ENCODE peak calls at places on chromosomes 5 and 9, in five cellular contexts. G is esophagus squamous epithelium, Y is brain microvascular endothelial cell, R is fibroblast of lung, B is cardiac muscle cell. J is an unnamed sample.

GRCh38 chr5:61802456-61802855 is 470.4 kb downstream of the ZSWIM6 start:
- DNase-seq in G (no peak), Y (no peak), B (no peak), R (no peak), J (no peak)

GRCh38 chr5:95102687-95103086 is 182.2 kb downstream of the MCTP1 start:
- DNase-seq in Y (no peak), G (no peak), R (no peak), B (no peak), J (no peak)

GRCh38 chr9:121725008-121725795 is 73.8 kb downstream of the DAB2IP start:
- DNase-seq in Y (peak), B (peak), R (peak), G (no peak), J (peak)

GRCh38 chr9:35645736-35646582 is 4.8 kb downstream of the SIT1 start:
- DNase-seq in B (peak), G (no peak), Y (no peak), R (no peak), J (peak)

GRCh38 chr9:121013911-121014310 is 36.2 kb downstream of the C5 start:
- DNase-seq in B (no peak), R (no peak), Y (no peak), G (no peak), J (no peak)

GRCh38 chr5:112485802-112486427 is 66.8 kb upstream of the EPB41L4A start:
- DNase-seq in R (no peak), B (peak), G (no peak), Y (no peak), J (no peak)

GRCh38 chr5:124979174-124979573 is 232.7 kb upstream of the ZNF608 start:
- DNase-seq in R (peak), Y (no peak), B (no peak), G (no peak), J (no peak)

GRCh38 chr5:133510634-133511262 is 101.6 kb downstream of the FSTL4 start:
- DNase-seq in B (no peak), R (no peak), G (no peak), Y (no peak), J (no peak)

GRCh38 chr5:3348576-3349535 is 246.8 kb upstream of the IRX1 start:
- DNase-seq in B (no peak), R (no peak), G (no peak), Y (no peak), J (no peak)

GRCh38 chr5:149407331-149408251 is 28.5 kb upstream of the IL17B start:
- DNase-seq in G (no peak), B (peak), R (no peak), Y (no peak), J (no peak)

GRCh38 chr5:541148-541887 is 17.1 kb upstream of the SLC9A3 start:
- DNase-seq in B (no peak), Y (no peak), R (no peak), G (no peak), J (no peak)

GRCh38 chr9:114122152-114122615 is 23.1 kb upstream of the KIF12 start:
- DNase-seq in R (no peak), B (no peak), Y (no peak), G (no peak), J (no peak)

GRCh38 chr5:175539936-175540335 is 61.6 kb downstream of the SFXN1 start:
- DNase-seq in Y (no peak), G (no peak), B (no peak), R (no peak), J (no peak)

GRCh38 chr5:180522350-180522749 is 28.2 kb downstream of the CNOT6 start:
- DNase-seq in B (peak), G (no peak), R (peak), Y (no peak), J (no peak)

GRCh38 chr5:174378116-174378874 is 332.8 kb downstream of the NSG2 start:
- DNase-seq in R (no peak), G (no peak), B (no peak), Y (no peak), J (peak)

GRCh38 chr9:12439267-12439666 is 253.9 kb upstream of the TYRP1 start:
- DNase-seq in B (no peak), G (no peak), R (no peak), Y (no peak), J (no peak)

GRCh38 chr5:10719965-10720364 is 41.1 kb downstream of the DAP start:
- DNase-seq in Y (peak), G (no peak), R (peak), B (no peak), J (peak)

GRCh38 chr5:126449751-126450271 is 26.6 kb downstream of the GRAMD2B start:
- DNase-seq in B (peak), R (peak), G (no peak), Y (peak), J (peak)

GRCh38 chr5:177494356-177495195 is 2.8 kb downstream of the PDLIM7 start:
- DNase-seq in G (no peak), Y (peak), B (peak), R (peak), J (peak)

GRCh38 chr9:137802521-137803243 is 74.9 kb upstream of the CACNA1B start:
- DNase-seq in Y (no peak), R (no peak), B (no peak), G (no peak), J (no peak)

GRCh38 chr9:77846957-77847574 is 184.5 kb downstream of the GNAQ start:
- DNase-seq in B (peak), Y (peak), R (peak), G (no peak), J (no peak)

GRCh38 chr5:132489871-132490483 is 596 bp downstream of the IRF1 start:
- DNase-seq in G (no peak), Y (no peak), B (peak), R (peak), J (peak)

GRCh38 chr5:143311428-143311827 is 92.1 kb downstream of the NR3C1 start:
- DNase-seq in G (no peak), Y (peak), R (peak), B (peak), J (peak)

GRCh38 chr9:89291741-89292140 is 19.3 kb upstream of the CKS2 start:
- DNase-seq in G (no peak), R (no peak), Y (no peak), B (no peak), J (no peak)

GRCh38 chr5:99331061-99331460 is 402.3 kb upstream of the CHD1 start:
- DNase-seq in Y (no peak), G (no peak), B (no peak), R (no peak), J (no peak)

GRCh38 chr5:59622848-59623247 is 270.7 kb downstream of the PDE4D start:
- DNase-seq in B (no peak), G (no peak), Y (no peak), R (no peak), J (no peak)

GRCh38 chr5:36844305-36844704 is 32.3 kb upstream of the NIPBL start:
- DNase-seq in B (no peak), R (no peak), G (no peak), Y (no peak), J (no peak)

GRCh38 chr9:23382418-23382817 is 443.6 kb downstream of the ELAVL2 start:
- DNase-seq in R (no peak), G (no peak), B (no peak), Y (no peak), J (no peak)

GRCh38 chr5:174317261-174317894 is 271.9 kb downstream of the NSG2 start:
- DNase-seq in Y (peak), R (peak), B (peak), G (no peak), J (peak)

GRCh38 chr9:27297050-27297449 is at the start of gene EQTN:
- DNase-seq in G (no peak), Y (no peak), B (no peak), R (no peak), J (no peak)

GRCh38 chr9:2919347-2919746 is 75.5 kb upstream of the PUM3 start:
- DNase-seq in Y (peak), B (peak), R (peak), G (no peak), J (no peak)

GRCh38 chr5:59557572-59557971 is 336.0 kb downstream of the PDE4D start:
- DNase-seq in G (no peak), B (no peak), R (no peak), Y (no peak), J (no peak)

GRCh38 chr9:110217656-110218099 is 9.7 kb upstream of the C9orf152 start:
- DNase-seq in B (peak), Y (peak), R (peak), G (no peak), J (peak)

DNA sequence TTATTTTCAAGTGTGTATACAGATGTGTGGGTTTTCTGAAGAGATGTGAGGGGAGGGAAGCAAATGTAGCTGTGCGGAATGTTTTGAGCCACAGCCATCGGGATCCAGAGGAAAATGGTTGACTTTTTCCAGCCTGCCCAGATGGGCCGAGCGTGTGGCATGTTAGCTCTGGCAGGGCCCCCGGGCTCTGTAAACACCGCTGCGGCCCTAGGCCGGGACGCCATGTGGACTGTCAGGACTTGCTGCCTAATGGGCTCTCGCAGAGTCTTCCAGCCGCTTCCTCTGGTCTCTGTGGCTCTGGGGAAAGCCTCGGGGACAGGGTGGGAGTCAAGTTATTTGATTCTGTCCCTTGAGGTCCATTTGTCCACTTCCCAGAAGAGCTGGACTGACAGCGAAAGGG is 109.6 kb upstream of the PTCH1 start:
- DNase-seq in B (no peak), G (no peak), Y (no peak), R (no peak), J (no peak)
- H3K27ac ChIP-seq in B (no peak), G (no peak), Y (no peak), R (no peak), J (no peak)

DNA sequence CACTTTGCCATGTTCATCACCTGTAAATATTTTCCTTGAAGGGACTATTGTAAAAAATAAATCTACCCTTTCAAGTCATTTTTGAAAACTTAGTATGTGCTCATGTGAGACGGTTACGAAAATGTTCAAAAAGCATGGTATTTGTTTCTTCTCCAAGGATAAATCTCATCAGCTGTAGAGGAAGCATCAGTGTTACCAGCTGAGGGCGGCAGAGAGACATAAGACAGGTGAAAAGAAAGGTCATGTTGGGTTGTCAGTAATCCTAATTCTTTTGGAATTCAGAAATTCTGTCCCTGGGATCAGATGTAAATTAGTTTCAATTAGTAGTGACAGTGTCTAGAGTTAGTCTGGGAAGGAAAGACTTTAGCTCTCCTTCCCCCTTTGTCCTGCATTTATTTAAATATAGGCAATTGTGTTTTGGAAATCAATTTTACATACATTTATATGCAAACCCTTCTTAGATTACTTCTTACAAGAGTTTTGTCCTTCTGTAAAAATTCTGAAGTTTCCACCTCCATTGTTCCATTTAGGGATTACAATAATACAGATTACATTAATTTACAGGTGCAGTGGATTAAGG is 791.9 kb upstream of the CDH6 start:
- DNase-seq in B (peak), G (no peak), Y (peak), R (peak), J (peak)
- TF ChIP-seq CTCF in B (peak), G (no peak), Y (peak), R (peak), J (peak)

GRCh38 chr9:129761901-129762359 is 9.1 kb upstream of the PTGES start:
- DNase-seq in B (peak), R (peak), G (no peak), Y (peak), J (no peak)
- H3K27ac ChIP-seq in B (no peak), R (peak), G (peak), Y (peak), J (no peak)

DNA sequence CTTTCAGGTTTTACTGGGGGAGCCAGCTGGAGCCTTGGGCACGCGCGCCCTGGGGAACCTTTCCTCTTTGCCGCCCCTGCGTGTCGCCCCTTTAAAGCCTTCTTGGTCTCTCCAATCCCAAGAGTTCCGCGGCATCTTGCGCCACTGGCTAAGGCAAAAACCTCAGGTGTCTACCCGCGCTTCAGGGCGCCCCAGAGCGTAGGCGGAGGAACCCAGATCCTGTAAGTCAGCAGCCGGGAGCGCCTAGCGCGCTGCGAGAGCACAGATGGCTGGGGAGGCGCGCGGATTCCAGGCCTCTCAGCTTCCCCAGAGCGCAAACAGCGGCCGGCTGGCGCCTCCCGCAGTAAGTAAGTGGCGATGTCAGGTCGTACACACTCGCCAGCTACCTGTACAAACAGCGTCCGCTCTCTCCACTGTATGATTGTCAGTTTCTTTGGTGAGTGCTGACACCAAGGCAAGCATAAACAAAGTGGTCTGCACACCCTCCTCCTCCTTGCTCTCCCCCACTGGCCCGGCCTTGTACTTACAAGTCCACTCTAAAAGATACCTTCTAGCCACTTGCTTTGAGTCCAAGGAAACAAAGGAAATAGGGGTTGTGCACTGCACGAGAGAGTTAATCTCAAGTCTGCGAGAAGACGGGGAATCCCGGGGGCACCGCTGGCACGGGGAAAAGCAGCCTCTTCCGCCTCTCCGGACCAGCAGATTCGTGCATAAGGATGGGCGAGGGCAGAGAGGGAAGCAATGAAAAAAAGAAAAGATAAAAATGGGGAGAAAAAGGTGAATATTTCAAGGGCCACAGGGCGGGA is 2.9 kb downstream of the HTR1A start:
- DNase-seq in R (no peak), G (no peak), Y (no peak), B (peak), J (no peak)
- TF ChIP-seq CTCF in R (no peak), G (no peak), Y (no peak), B (peak), J (no peak)

GRCh38 chr5:68093455-68094159 is 121.9 kb upstream of the PIK3R1 start:
- DNase-seq in R (no peak), B (no peak), Y (no peak), G (no peak), J (no peak)

DNA sequence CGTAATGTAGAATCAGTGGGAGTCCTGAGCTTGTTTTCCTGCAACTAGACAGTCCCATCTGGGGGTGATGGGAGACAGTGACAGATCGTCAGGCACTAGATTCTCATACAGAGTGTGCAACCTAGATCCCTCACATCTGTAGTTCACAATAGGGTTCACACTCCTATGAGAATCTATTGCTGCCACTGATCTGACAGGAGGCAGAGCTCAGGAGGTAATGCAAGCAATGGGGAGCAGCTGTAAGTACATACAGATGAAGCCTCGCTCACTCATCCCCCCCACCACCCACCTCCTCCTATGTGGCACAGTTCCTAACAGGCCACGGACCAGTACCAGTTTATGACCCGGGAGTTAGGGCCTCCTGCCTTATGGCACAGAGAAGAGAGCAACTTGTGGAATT is 116.2 kb upstream of the PIK3R1 start:
- DNase-seq in B (no peak), Y (no peak), R (no peak), G (no peak), J (no peak)
- H3K27ac ChIP-seq in B (no peak), Y (no peak), R (no peak), G (no peak), J (no peak)